ENCODE peak calls at places on chromosomes 1 and 21, in five cellular contexts. D, J, A, Z and V are unnamed samples. For H3K4me1 and H3K36me3, the result is how much of the 10 kb centered on the place peaks cover.

GRCh38 chr21:31045841-31046240 is 7.6 kb upstream of the KRTAP19-8 start:
- DNase-seq in D (no peak), J (no peak), A (no peak), Z (no peak), V (no peak)

GRCh38 chr1:109025691-109026090 is 16.2 kb downstream of the WDR47 start:
- DNase-seq in D (no peak), J (no peak), A (no peak), Z (no peak), V (no peak)

GRCh38 chr1:110771245-110772022 is 96.7 kb upstream of the KCNA3 start:
- DNase-seq in D (no peak), J (no peak), A (no peak), Z (no peak), V (no peak)

GRCh38 chr1:47432071-47433036 is 5.5 kb upstream of the FOXD2 start:
- DNase-seq in D (peak), J (peak), A (peak), Z (peak), V (peak)

GRCh38 chr1:22018583-22019559 is 17.4 kb downstream of the CELA3A start:
- DNase-seq in D (no peak), J (peak), A (peak), Z (peak), V (no peak)

GRCh38 chr21:38982096-38982495 is 176.4 kb downstream of the ETS2 start:
- DNase-seq in D (no peak), J (no peak), A (no peak), Z (no peak), V (no peak)

GRCh38 chr1:16145988-16146887 is 9.6 kb downstream of the EPHA2 start:
- DNase-seq in D (peak), J (peak), A (peak), Z (peak), V (peak)

GRCh38 chr1:201461783-201462441 is 7.1 kb downstream of the PHLDA3 start:
- DNase-seq in D (peak), J (no peak), A (peak), Z (peak), V (peak)

GRCh38 chr1:180814258-180814657 is 98.4 kb upstream of the KIAA1614 start:
- DNase-seq in D (no peak), J (no peak), A (no peak), Z (no peak), V (no peak)

GRCh38 chr1:117638759-117639158 is 32.9 kb downstream of the TENT5C start:
- DNase-seq in D (no peak), J (no peak), A (no peak), Z (peak), V (no peak)

GRCh38 chr1:6414443-6414844 is 5.3 kb downstream of the HES2 start:
- DNase-seq in D (no peak), J (peak), A (no peak), Z (no peak), V (no peak)

GRCh38 chr1:228968841-228969606 is 233.7 kb downstream of the RHOU start:
- DNase-seq in D (no peak), J (no peak), A (no peak), Z (peak), V (no peak)

GRCh38 chr21:41919666-41920398 is 34.0 kb downstream of the C2CD2 start:
- DNase-seq in D (no peak), J (no peak), A (no peak), Z (no peak), V (peak)

GRCh38 chr1:64514197-64514765 is 44.4 kb downstream of the CACHD1 start:
- DNase-seq in D (no peak), J (no peak), A (no peak), Z (no peak), V (no peak)

GRCh38 chr1:62237950-62238374 is 43.3 kb downstream of the L1TD1 start:
- DNase-seq in D (no peak), J (no peak), A (no peak), Z (no peak), V (no peak)

GRCh38 chr1:248842781-248843331 is 4.8 kb downstream of the ZNF672 start:
- DNase-seq in D (no peak), J (no peak), A (no peak), Z (peak), V (no peak)

GRCh38 chr1:165747632-165748452 is 20.8 kb downstream of the TMCO1 start:
- DNase-seq in D (no peak), J (no peak), A (no peak), Z (no peak), V (no peak)

DNA sequence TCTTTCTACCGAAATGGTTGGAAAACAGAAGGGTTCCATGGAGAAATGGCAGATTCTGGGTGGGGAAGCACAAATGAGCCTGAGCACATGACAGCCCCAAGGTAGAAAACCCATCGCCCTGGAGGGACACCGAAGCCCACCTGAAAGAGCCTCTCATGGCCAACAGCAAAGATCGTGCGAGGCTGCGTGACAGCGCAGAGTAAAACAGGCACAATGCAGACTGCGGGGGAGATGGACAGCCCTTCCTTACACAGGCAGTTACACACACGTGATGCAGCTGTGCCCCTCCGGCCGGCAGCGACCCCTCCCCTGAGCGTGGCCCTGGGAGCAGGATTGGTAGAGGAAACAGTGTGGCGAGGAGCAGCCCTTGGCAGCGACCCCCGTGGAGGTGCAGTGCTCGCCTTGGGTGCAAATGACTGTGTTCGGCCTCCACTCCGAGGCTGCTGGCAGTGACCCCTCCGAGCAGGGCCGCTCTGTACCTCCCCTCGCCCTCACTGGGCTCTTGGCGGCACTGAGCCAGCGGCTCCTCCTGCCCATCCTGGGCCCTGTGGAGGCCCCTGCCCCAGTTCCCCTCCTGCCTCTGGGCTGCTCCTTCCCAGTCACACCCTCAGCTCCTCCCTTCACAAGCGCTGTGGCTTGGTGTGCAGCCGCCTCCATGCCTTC is 120.9 kb upstream of the COL6A1 start:
- DNase-seq in D (no peak), J (no peak), A (no peak), Z (peak), V (no peak)
- H3K4me1 ChIP-seq in D (under half), J (under half), A (under half), Z (under half), V (under half)

GRCh38 chr1:246550402-246550801 is 15.7 kb downstream of the TFB2M start:
- DNase-seq in D (no peak), J (no peak), A (no peak), Z (no peak), V (no peak)

GRCh38 chr1:246554201-246554600 is 11.9 kb downstream of the TFB2M start:
- DNase-seq in D (no peak), J (no peak), A (no peak), Z (no peak), V (no peak)

GRCh38 chr1:246544001-246544400 is 22.1 kb downstream of the TFB2M start:
- DNase-seq in D (no peak), J (no peak), A (no peak), Z (no peak), V (no peak)

GRCh38 chr1:246552110-246552509 is 14.0 kb downstream of the TFB2M start:
- DNase-seq in D (no peak), J (no peak), A (no peak), Z (no peak), V (no peak)

DNA sequence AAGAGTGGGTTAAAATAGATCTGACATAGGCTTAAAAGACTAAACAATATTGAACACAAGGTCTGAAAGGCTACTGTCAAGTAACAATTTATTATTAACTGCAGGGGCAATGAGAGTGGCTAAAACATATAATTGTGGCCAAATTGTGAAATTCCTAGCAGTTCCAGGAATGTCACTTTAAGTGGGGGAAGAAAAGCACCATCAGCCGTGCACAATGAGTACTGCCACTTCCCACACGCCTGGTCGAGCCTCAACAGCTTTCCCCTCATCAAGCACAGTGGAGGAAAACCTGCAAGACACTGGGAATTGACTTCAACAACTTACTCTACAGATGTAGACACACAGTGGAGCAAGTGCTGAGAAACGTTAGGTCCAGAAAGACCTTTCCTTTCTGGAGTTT is 16.4 kb downstream of the TFB2M start:
- DNase-seq in D (no peak), J (no peak), A (no peak), Z (no peak), V (no peak)
- H3K36me3 ChIP-seq in D (half or more), J (half or more), A (under half), Z (under half), V (half or more)

DNA sequence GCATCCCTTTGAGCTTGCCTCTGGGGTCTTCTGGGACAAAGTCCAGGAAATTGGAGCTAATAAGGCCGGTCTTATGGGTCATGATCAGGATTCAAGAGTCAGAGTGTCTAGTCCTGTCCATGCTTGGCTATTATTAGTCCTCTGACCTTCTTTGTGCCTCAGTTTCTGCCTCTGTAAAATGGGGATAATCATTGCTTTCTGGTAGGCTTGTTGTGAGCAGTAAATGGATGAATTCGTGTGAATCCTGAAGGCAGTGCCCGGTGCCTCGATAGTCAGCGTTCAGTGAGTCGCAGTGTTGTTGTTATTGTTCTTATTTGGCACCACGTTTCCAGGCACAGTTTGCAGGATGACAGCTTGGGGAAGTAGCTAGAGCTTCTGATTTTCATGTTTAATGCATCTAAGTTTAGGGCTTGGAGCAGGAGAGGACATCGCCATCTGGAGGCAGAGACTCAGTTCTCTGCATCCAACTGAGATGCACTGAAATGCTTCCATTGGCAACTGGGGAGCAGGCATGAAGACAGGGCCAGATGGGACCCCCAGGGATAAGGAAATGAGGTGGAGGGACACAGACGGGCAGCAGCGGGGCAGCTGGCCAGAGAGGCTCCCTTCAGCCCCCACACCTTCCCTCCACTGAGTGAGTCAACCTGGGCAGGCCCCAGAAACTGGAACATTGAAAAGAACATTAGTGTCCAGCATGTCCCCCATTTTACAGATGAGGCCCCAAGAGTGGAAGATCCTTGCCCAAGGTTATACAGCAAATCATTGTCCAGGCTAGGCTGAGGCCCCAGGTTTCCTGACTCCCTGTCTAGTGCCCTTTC is 160.3 kb downstream of the PTPRU start:
- DNase-seq in D (no peak), J (no peak), A (no peak), Z (no peak), V (no peak)
- TF ChIP-seq CTCF in D (no peak), J (peak), A (no peak), Z (no peak), V (no peak)

GRCh38 chr1:2273401-2274090 is 45.4 kb downstream of the SKI start:
- DNase-seq in D (no peak), J (peak), A (peak), Z (no peak), V (no peak)
- H3K4me1 ChIP-seq in D (half or more), J (under half), A (half or more), Z (half or more), V (half or more)

GRCh38 chr21:16974060-16974459 is 538.8 kb upstream of the CXADR start:
- DNase-seq in D (no peak), J (no peak), A (no peak), Z (no peak), V (no peak)
- H3K36me3 ChIP-seq in D (under half), J (under half), A (under half), Z (under half), V (under half)